ENCODE peak calls at places on chromosomes 3 and 15, in eight cellular contexts. M is GM23338, H is H1, N is substantia nigra, Z is caudate nucleus, L is KG1, U is HS-27A, X is NCI-H2081. A is an unnamed sample.
A peak's percentile ranks its signal among the peaks of the same experiment; 100 is the strongest.

GRCh38 chr3:31534036-31534435 is 1.3 kb downstream of the STT3B start:
- DNase-seq in U (no peak), M (no peak), L (no peak), H (no peak), N (no peak), Z (no peak), X (no peak), A (no peak)

GRCh38 chr15:62403164-62403809 is 238.2 kb upstream of the C2CD4B start:
- DNase-seq in L (no peak), N (no peak), M (peak; percentile 18), U (peak; percentile 86), H (no peak), Z (no peak), X (no peak), A (no peak)

GRCh38 chr15:88792342-88793282 is 10.6 kb upstream of the ACAN start:
- DNase-seq in Z (no peak), M (peak; percentile 80), H (no peak), N (no peak), L (no peak), X (no peak), U (no peak), A (no peak)

GRCh38 chr3:50525191-50525590 is 21.8 kb upstream of the CACNA2D2 start:
- DNase-seq in X (no peak), U (no peak), Z (peak; percentile 18), M (no peak), L (no peak), H (no peak), N (no peak), A (no peak)

GRCh38 chr3:184946922-184947321 is 135.0 kb downstream of the VPS8 start:
- DNase-seq in M (no peak), H (no peak), L (no peak), N (no peak), U (no peak), Z (no peak), X (no peak), A (no peak)

GRCh38 chr15:54506977-54507524 is 528.8 kb downstream of the UNC13C start:
- DNase-seq in X (no peak), U (no peak), Z (no peak), N (no peak), H (no peak), L (no peak), M (no peak), A (no peak)

GRCh38 chr3:99118381-99118780 is 216.9 kb upstream of the DCBLD2 start:
- DNase-seq in H (no peak), M (no peak), L (no peak), X (no peak), Z (no peak), U (peak; percentile 88), N (no peak), A (no peak)

GRCh38 chr3:27680517-27681246 is 41.4 kb downstream of the EOMES start:
- DNase-seq in X (no peak), H (peak; percentile 39), U (no peak), M (no peak), Z (no peak), N (no peak), L (no peak), A (no peak)

GRCh38 chr3:67484085-67484484 is 170.3 kb downstream of the SUCLG2 start:
- DNase-seq in Z (no peak), L (no peak), M (no peak), U (no peak), N (no peak), H (no peak), X (no peak), A (no peak)

GRCh38 chr15:78291052-78291451 is 8.4 kb downstream of the SKIC8 start:
- DNase-seq in Z (no peak), L (no peak), U (no peak), N (no peak), X (no peak), M (no peak), H (no peak), A (no peak)

GRCh38 chr3:152257246-152258074 is 11.3 kb upstream of the MBNL1 start:
- DNase-seq in Z (no peak), U (no peak), M (no peak), H (no peak), X (no peak), L (no peak), N (no peak), A (no peak)

GRCh38 chr15:37133619-37134018 is 33.3 kb upstream of the MEIS2 start:
- DNase-seq in U (no peak), L (no peak), N (no peak), X (peak; percentile 57), M (no peak), H (no peak), Z (no peak), A (no peak)

GRCh38 chr3:133362539-133362938 is 37.3 kb upstream of the BFSP2 start:
- DNase-seq in U (no peak), M (no peak), X (peak; percentile 80), Z (no peak), N (no peak), H (no peak), L (no peak), A (no peak)

GRCh38 chr3:16663852-16664712 is 58.9 kb upstream of the DAZL start:
- DNase-seq in L (no peak), H (no peak), M (peak; percentile 79), U (no peak), N (no peak), X (no peak), Z (no peak), A (no peak)